ENCODE peak calls at places on chromosomes 1 and 21, in ten cellular contexts. Y is right lobe of liver, Q is left ventricle myocardium inferior, I is stomach, A is GM23248, B is GM12878, J is colonic mucosa, C is psoas muscle, U is kidney, E is esophagus squamous epithelium. W is an unnamed sample. For H3K36me3 and H3K4me1, the result is how much of the 10 kb centered on the place peaks cover.

GRCh38 chr1:33036051-33036525 is 595 bp downstream of the AK2 start:
- DNase-seq in Y (no peak), Q (no peak), I (no peak), A (peak), B (no peak), J (no peak), C (no peak), U (no peak), E (no peak), W (no peak)

GRCh38 chr1:89870998-89871397 is 50.2 kb downstream of the LRRC8D start:
- DNase-seq in Y (no peak), Q (no peak), I (no peak), A (no peak), B (no peak), J (no peak), C (no peak), U (no peak), E (no peak), W (no peak)

GRCh38 chr1:54558434-54559030 is 10.5 kb downstream of the ACOT11 start:
- DNase-seq in Y (no peak), Q (no peak), I (no peak), A (no peak), B (no peak), J (no peak), C (no peak), U (no peak), E (no peak), W (no peak)

GRCh38 chr1:155037851-155038441 is 4.3 kb downstream of the DCST1 start:
- DNase-seq in Y (no peak), Q (no peak), I (no peak), A (no peak), B (no peak), J (peak), C (no peak), U (peak), E (no peak), W (no peak)

GRCh38 chr21:43865471-43866181 is 603 bp downstream of the AGPAT3 start:
- DNase-seq in Y (peak), Q (peak), I (peak), A (peak), B (no peak), J (peak), C (peak), U (no peak), E (no peak), W (peak)

GRCh38 chr1:200890818-200891773 is 3.6 kb upstream of the INAVA start:
- DNase-seq in Y (peak), Q (no peak), I (no peak), A (peak), B (no peak), J (peak), C (no peak), U (no peak), E (no peak), W (peak)

GRCh38 chr1:203581841-203582240 is 44.8 kb upstream of the ATP2B4 start:
- DNase-seq in Y (no peak), Q (no peak), I (no peak), A (peak), B (no peak), J (no peak), C (no peak), U (no peak), E (no peak), W (no peak)

GRCh38 chr1:182718311-182718710 is 33.9 kb upstream of the RGS8 start:
- DNase-seq in Y (no peak), Q (no peak), I (no peak), A (no peak), B (no peak), J (no peak), C (no peak), U (no peak), E (no peak), W (no peak)

GRCh38 chr21:22981819-22982218 is 1983.6 kb downstream of the NCAM2 start:
- DNase-seq in Y (no peak), Q (no peak), I (no peak), A (no peak), B (no peak), J (no peak), C (no peak), U (no peak), E (no peak), W (no peak)

GRCh38 chr1:62977321-62977720 is 193.4 kb downstream of the ATG4C start:
- DNase-seq in Y (no peak), Q (no peak), I (no peak), A (no peak), B (no peak), J (no peak), C (no peak), U (no peak), E (no peak), W (no peak)

GRCh38 chr1:238962941-238963340 is 423.4 kb upstream of the CHRM3 start:
- DNase-seq in Y (no peak), Q (no peak), I (no peak), A (no peak), B (no peak), J (no peak), C (no peak), U (no peak), E (no peak), W (no peak)

GRCh38 chr1:34858901-34859441 is 578 bp downstream of the SMIM12 start:
- DNase-seq in Y (peak), Q (no peak), I (no peak), A (peak), B (no peak), J (peak), C (peak), U (no peak), E (no peak), W (no peak)

GRCh38 chr1:178818416-178818815 is 52.5 kb downstream of the ANGPTL1 start:
- DNase-seq in Y (no peak), Q (no peak), I (no peak), A (peak), B (no peak), J (no peak), C (no peak), U (no peak), E (no peak), W (no peak)

GRCh38 chr1:11045428-11046269 is 1.4 kb downstream of the MASP2 start:
- DNase-seq in Y (peak), Q (no peak), I (no peak), A (no peak), B (no peak), J (no peak), C (no peak), U (peak), E (no peak), W (no peak)

GRCh38 chr1:184971522-184972265 is 2.6 kb downstream of the NIBAN1 start:
- DNase-seq in Y (no peak), Q (no peak), I (no peak), A (peak), B (no peak), J (no peak), C (no peak), U (no peak), E (no peak), W (no peak)

GRCh38 chr1:205048382-205048781 is 5.4 kb downstream of the CNTN2 start:
- DNase-seq in Y (no peak), Q (no peak), I (no peak), A (no peak), B (no peak), J (no peak), C (no peak), U (no peak), E (no peak), W (no peak)

DNA sequence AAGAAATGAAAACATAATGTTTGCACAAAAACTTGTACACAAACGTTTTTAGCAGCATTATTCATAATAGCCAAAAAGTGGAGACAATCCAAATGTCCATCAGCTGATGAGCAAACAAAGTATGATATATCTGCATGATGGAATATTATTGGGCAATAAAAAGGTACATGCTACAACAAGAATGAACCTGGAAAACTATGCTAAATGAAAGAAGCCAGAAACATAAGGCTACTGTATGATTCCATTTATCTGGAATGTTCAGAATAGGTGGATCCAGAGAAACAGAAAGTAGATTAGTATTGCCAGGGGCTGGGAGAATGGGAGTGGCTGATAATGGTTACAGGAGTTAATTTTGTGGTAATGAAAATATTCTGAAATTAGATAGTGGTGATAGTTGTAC is 19.0 kb downstream of the FBXO28 start:
- DNase-seq in Y (no peak), Q (no peak), I (no peak), A (no peak), B (no peak), J (no peak), C (no peak), U (no peak), E (no peak), W (no peak)
- H3K36me3 ChIP-seq in Y (under half), Q (half or more), I (half or more), A (under half), B (under half), J (under half), C (under half), U (under half), E (half or more), W (under half)

GRCh38 chr1:64323882-64324281 is 120.5 kb downstream of the UBE2U start:
- DNase-seq in Y (no peak), Q (no peak), I (no peak), A (no peak), B (no peak), J (no peak), C (no peak), U (no peak), E (no peak), W (no peak)

GRCh38 chr1:64320899-64321624 is 117.6 kb downstream of the UBE2U start:
- DNase-seq in Y (no peak), Q (no peak), I (no peak), A (no peak), B (no peak), J (no peak), C (no peak), U (no peak), E (no peak), W (no peak)

GRCh38 chr1:64319985-64320384 is 116.6 kb downstream of the UBE2U start:
- DNase-seq in Y (no peak), Q (no peak), I (no peak), A (no peak), B (no peak), J (no peak), C (no peak), U (no peak), E (no peak), W (no peak)

GRCh38 chr1:64320470-64320869 is 117.0 kb downstream of the UBE2U start:
- DNase-seq in Y (peak), Q (no peak), I (no peak), A (peak), B (no peak), J (no peak), C (no peak), U (no peak), E (no peak), W (no peak)

DNA sequence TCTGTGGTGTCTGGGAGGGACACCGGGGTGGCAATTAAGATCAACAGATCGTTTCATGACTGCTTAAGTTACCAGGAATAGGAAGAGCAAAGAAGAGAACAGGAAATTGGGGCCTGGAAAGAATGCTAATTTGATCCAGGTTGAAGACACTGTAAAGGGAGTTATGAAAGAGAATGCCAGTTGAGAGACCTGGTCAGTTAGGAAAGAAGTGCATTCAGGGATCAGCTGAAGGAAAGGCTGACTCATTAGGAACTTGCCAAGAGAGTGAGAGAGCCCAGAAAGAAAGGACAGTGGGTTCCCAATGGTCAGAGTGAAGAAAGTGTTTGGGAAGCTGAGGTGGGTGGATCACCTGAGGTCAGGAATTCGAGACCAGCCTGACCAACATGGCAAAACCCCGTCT is 119.6 kb downstream of the UBE2U start:
- DNase-seq in Y (no peak), Q (no peak), I (no peak), A (peak), B (no peak), J (no peak), C (no peak), U (no peak), E (no peak), W (no peak)
- H3K27ac ChIP-seq in Y (no peak), Q (no peak), I (no peak), A (no peak), B (no peak), J (no peak), C (no peak), U (no peak), E (no peak), W (no peak)

GRCh38 chr1:5667513-5668325 is 324.5 kb downstream of the NPHP4 start:
- DNase-seq in Y (no peak), Q (no peak), I (no peak), A (no peak), B (no peak), J (no peak), C (no peak), U (no peak), E (no peak), W (peak)

GRCh38 chr1:5661196-5662130 is 330.8 kb downstream of the NPHP4 start:
- DNase-seq in Y (no peak), Q (no peak), I (no peak), A (no peak), B (no peak), J (no peak), C (no peak), U (no peak), E (no peak), W (no peak)

GRCh38 chr1:5662362-5663126 is 329.7 kb downstream of the NPHP4 start:
- DNase-seq in Y (no peak), Q (no peak), I (no peak), A (no peak), B (no peak), J (no peak), C (no peak), U (no peak), E (no peak), W (no peak)

GRCh38 chr1:5664906-5665875 is 327.0 kb downstream of the NPHP4 start:
- DNase-seq in Y (no peak), Q (no peak), I (no peak), A (no peak), B (no peak), J (no peak), C (no peak), U (no peak), E (no peak), W (no peak)

GRCh38 chr1:5664081-5664480 is 328.1 kb downstream of the NPHP4 start:
- DNase-seq in Y (no peak), Q (no peak), I (no peak), A (no peak), B (no peak), J (no peak), C (no peak), U (no peak), E (no peak), W (no peak)
- H3K4me1 ChIP-seq in Y (under half), Q (under half), I (under half), A (under half), B (under half), J (under half), C (under half), U (under half), E (under half), W (under half)

GRCh38 chr1:43447891-43448708 is 5.6 kb downstream of the HYI start:
- DNase-seq in Y (peak), Q (no peak), I (peak), A (no peak), B (no peak), J (no peak), C (no peak), U (peak), E (no peak), W (no peak)
- H3K36me3 ChIP-seq in Y (under half), Q (half or more), I (half or more), A (under half), B (under half), J (under half), C (under half), U (under half), E (half or more), W (half or more)

GRCh38 chr1:183806086-183806485 is 1.2 kb downstream of the RGL1 start:
- DNase-seq in Y (no peak), Q (no peak), I (no peak), A (peak), B (no peak), J (no peak), C (no peak), U (no peak), E (no peak), W (no peak)
- H3K27ac ChIP-seq in Y (peak), Q (peak), I (no peak), A (no peak), B (peak), J (peak), C (peak), U (peak), E (peak), W (no peak)